ENCODE peak calls at places on chromosomes 5 and 9, in four cellular contexts. S is uterus, T is A549, B is right lobe of liver. Q is an unnamed sample.

GRCh38 chr5:93677344-93678021 is 63.9 kb downstream of the POU5F2 start:
- DNase-seq in S (peak; percentile 25), T (no peak), B (no peak), Q (peak; percentile 53)

GRCh38 chr5:127970081-127970480 is 113.5 kb upstream of the SLC12A2 start:
- DNase-seq in S (no peak), T (no peak), B (no peak), Q (no peak)

GRCh38 chr5:10726179-10726912 is 34.7 kb downstream of the DAP start:
- DNase-seq in S (no peak), T (no peak), B (no peak), Q (no peak)

GRCh38 chr5:31235381-31235780 is 41.9 kb downstream of the CDH6 start:
- DNase-seq in S (no peak), T (no peak), B (no peak), Q (no peak)

GRCh38 chr5:170821257-170821800 is 37.8 kb downstream of the GABRP start:
- DNase-seq in S (no peak), T (no peak), B (no peak), Q (no peak)

GRCh38 chr5:145803617-145804016 is 31.5 kb downstream of the PRELID2 start:
- DNase-seq in S (no peak), T (no peak), B (no peak), Q (no peak)

GRCh38 chr5:154386952-154387629 is 58.7 kb upstream of the SAP30L start:
- DNase-seq in S (no peak), T (no peak), B (no peak), Q (no peak)

GRCh38 chr5:4098226-4098625 is 502.6 kb downstream of the IRX1 start:
- DNase-seq in S (no peak), T (no peak), B (no peak), Q (no peak)

GRCh38 chr5:150729859-150730258 is 29.0 kb downstream of the DCTN4 start:
- DNase-seq in S (no peak), T (no peak), B (no peak), Q (no peak)

GRCh38 chr5:141439411-141440141 is 9.3 kb downstream of the PCDHGA12 start:
- DNase-seq in S (no peak), T (no peak), B (no peak), Q (no peak)

GRCh38 chr9:105079457-105079856 is 151.5 kb upstream of the ABCA1 start:
- DNase-seq in S (no peak), T (no peak), B (no peak), Q (no peak)

GRCh38 chr5:169052207-169052606 is 248.7 kb downstream of the SLIT3 start:
- DNase-seq in S (no peak), T (no peak), B (no peak), Q (no peak)

GRCh38 chr5:180006116-180006515 is 65.4 kb downstream of the RNF130 start:
- DNase-seq in S (no peak), T (no peak), B (no peak), Q (no peak)

GRCh38 chr5:172380992-172381643 is 73.2 kb downstream of the SH3PXD2B start:
- DNase-seq in S (peak; percentile 62), T (no peak), B (peak; percentile 61), Q (peak; percentile 68)

GRCh38 chr5:141878186-141878770 is at the start of gene PCDH1:
- DNase-seq in S (peak; percentile 22), T (no peak), B (peak; percentile 53), Q (no peak)

GRCh38 chr9:82922686-82923085 is 140.3 kb downstream of the RASEF start:
- DNase-seq in S (no peak), T (no peak), B (no peak), Q (no peak)

GRCh38 chr9:81182421-81182820 is 506.9 kb downstream of the TLE1 start:
- DNase-seq in S (no peak), T (no peak), B (no peak), Q (no peak)

GRCh38 chr9:107266624-107267369 is 16.3 kb upstream of the RAD23B start:
- DNase-seq in S (no peak), T (no peak), B (no peak), Q (no peak)

GRCh38 chr9:106878943-106879916 is 16.3 kb downstream of the ZNF462 start:
- DNase-seq in S (peak; percentile 75), T (no peak), B (peak; percentile 53), Q (no peak)

GRCh38 chr9:129253820-129254381 is 75.8 kb upstream of the IER5L start:
- DNase-seq in S (peak; percentile 89), T (no peak), B (no peak), Q (peak; percentile 44)

GRCh38 chr9:77926314-77926959 is 105.2 kb downstream of the GNAQ start:
- DNase-seq in S (no peak), T (no peak), B (no peak), Q (no peak)

GRCh38 chr5:128405159-128405558 is 132.9 kb downstream of the FBN2 start:
- DNase-seq in S (no peak), T (no peak), B (no peak), Q (no peak)

GRCh38 chr5:145680744-145681143 is 154.4 kb downstream of the PRELID2 start:
- DNase-seq in S (peak; percentile 28), T (no peak), B (no peak), Q (no peak)

GRCh38 chr5:174829511-174829864 is 105.1 kb downstream of the MSX2 start:
- DNase-seq in S (no peak), T (no peak), B (no peak), Q (no peak)

GRCh38 chr9:14427419-14427818 is 113.5 kb upstream of the NFIB start:
- DNase-seq in S (no peak), T (no peak), B (no peak), Q (no peak)

GRCh38 chr9:89883401-89884341 is 278.9 kb downstream of the GADD45G start:
- DNase-seq in S (no peak), T (no peak), B (no peak), Q (no peak)

GRCh38 chr5:72035831-72036230 is 71.4 kb upstream of the MAP1B start:
- DNase-seq in S (no peak), T (no peak), B (no peak), Q (no peak)

GRCh38 chr9:136567651-136568287 is 21.9 kb upstream of the NOTCH1 start:
- DNase-seq in S (peak; percentile 84), T (peak; percentile 84), B (no peak), Q (no peak)

GRCh38 chr5:34538026-34538672 is 118.0 kb upstream of the RAI14 start:
- DNase-seq in S (no peak), T (no peak), B (peak; percentile 37), Q (no peak)

GRCh38 chr5:6574537-6574936 is 58.3 kb downstream of the NSUN2 start:
- DNase-seq in S (no peak), T (no peak), B (no peak), Q (no peak)

GRCh38 chr5:101590384-101590783 is 687.3 kb upstream of the ST8SIA4 start:
- DNase-seq in S (no peak), T (no peak), B (no peak), Q (no peak)

GRCh38 chr5:10860196-10860543 is 99.1 kb upstream of the DAP start:
- DNase-seq in S (no peak), T (no peak), B (no peak), Q (no peak)

GRCh38 chr5:6713274-6714181 is at the start of gene TENT4A:
- DNase-seq in S (peak; percentile 54), T (peak; percentile 92), B (peak; percentile 53), Q (peak; percentile 76)

GRCh38 chr5:96942911-96943310 is 7.0 kb downstream of the LNPEP start:
- DNase-seq in S (no peak), T (no peak), B (no peak), Q (no peak)

GRCh38 chr5:157269763-157270272 is 3.9 kb downstream of the CYFIP2 start:
- DNase-seq in S (no peak), T (no peak), B (no peak), Q (no peak)
- H3K4me3 ChIP-seq in S (no peak overlapping the region), T (no peak overlapping the region), B (no peak overlapping the region), Q (no peak overlapping the region)

GRCh38 chr9:113464672-113465271 is 1.2 kb downstream of the RGS3 start:
- DNase-seq in S (no peak), T (no peak), B (no peak), Q (no peak)
- H3K4me3 ChIP-seq in S (no peak overlapping the region), T (peak overlapping the region; percentile 69), B (no peak overlapping the region), Q (no peak overlapping the region)

DNA sequence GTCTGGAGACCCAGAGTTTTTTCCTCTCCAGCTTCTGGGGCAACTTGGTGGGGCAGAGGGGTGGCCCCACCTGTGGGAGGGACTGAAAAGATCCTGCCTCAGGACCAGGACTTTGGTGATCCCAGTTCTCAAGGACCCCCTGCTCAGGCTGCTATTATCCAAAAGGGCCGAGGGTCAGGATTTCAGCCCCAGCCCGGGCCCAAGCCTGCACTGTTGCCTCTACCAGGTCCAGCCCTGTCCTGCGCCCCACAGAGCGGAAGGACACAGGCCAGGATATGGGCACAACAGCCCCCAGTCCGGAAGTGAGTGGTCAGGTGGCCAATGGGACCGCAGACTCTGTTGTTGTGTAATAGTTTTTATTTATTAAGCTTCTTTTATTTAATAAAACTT is 22.4 kb upstream of the CYSTM1 start:
- DNase-seq in S (no peak), T (no peak), B (no peak), Q (no peak)
- H3K4me3 ChIP-seq in S (no peak overlapping the region), T (no peak overlapping the region), B (no peak overlapping the region), Q (no peak overlapping the region)

DNA sequence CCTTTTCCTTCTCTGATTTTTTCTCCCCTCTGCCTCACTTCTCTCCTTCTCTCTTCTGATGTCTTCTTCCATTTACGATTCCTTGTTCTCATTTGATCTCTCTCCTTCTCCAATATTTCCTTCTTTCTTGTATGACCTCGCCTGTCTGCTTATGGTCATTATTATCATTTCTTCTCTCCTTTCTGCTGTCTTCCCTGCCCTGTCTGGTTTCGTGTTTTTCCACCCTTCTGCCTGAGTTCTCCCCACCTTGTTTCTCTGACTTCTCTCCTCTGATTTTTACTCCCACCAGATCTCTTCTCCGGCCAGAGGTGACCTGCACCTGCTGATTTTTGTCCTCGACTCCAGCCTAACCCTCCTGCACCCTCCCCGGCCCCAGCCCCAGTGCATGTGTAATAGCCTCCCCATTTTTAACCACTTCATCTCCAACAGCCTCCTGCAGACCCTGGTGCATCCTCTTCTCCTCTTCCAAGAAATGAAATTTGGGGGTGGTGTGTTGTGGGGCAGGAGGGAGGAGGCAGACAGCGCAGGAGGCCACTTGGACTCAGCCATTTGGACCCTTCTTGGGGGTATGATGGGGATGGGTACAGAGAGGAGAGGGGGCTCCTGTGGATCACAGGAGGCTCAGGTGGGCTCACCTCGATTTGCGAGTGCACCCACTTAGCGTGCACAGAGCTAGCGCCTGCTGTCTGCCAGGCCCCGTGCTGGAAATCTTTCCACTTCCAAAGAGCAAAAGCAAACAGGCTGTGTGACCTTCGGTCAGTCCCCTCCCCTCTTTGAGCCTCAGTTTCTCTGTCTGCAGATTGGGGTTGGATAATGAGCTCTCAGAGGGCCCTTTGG is 32.5 kb downstream of the GSN start:
- DNase-seq in S (no peak), T (no peak), B (no peak), Q (no peak)
- H3K4me3 ChIP-seq in S (peak overlapping the region; percentile 46), T (peak overlapping the region; percentile 60), B (peak overlapping the region; percentile 44), Q (peak overlapping the region; percentile 66)

Q was measured in lower lobe of right lung.